ENCODE peak calls at places on chromosomes 1 and 21, in five cellular contexts. A is ovary, M is fibroblast of lung, B is cardiac muscle cell, T is BE2C. U is an unnamed sample.

GRCh38 chr1:63799810-63800209 is 26.0 kb downstream of the ROR1 start:
- DNase-seq in A (peak; percentile 61), M (peak; percentile 51), B (no peak), T (no peak), U (no peak)

GRCh38 chr1:96987186-96987703 is 265.7 kb downstream of the PTBP2 start:
- DNase-seq in A (no peak), M (no peak), B (no peak), T (no peak), U (no peak)

GRCh38 chr1:151988405-151988851 is 5.2 kb downstream of the S100A10 start:
- DNase-seq in A (no peak), M (peak; percentile 62), B (no peak), T (no peak), U (no peak)

GRCh38 chr1:43405219-43405875 is 15.6 kb downstream of the SZT2 start:
- DNase-seq in A (no peak), M (peak; percentile 19), B (no peak), T (no peak), U (no peak)

GRCh38 chr1:241645199-241645598 is 5.0 kb upstream of the CHML start:
- DNase-seq in A (no peak), M (peak; percentile 23), B (no peak), T (no peak), U (no peak)

GRCh38 chr1:61361971-61362370 is 279.6 kb downstream of the NFIA start:
- DNase-seq in A (no peak), M (no peak), B (no peak), T (no peak), U (no peak)

GRCh38 chr1:21628798-21629393 is 40.3 kb downstream of the RAP1GAP start:
- DNase-seq in A (no peak), M (no peak), B (no peak), T (no peak), U (no peak)

GRCh38 chr1:94418664-94419655 is 771 bp downstream of the ABCD3 start:
- DNase-seq in A (no peak), M (peak; percentile 42), B (peak; percentile 68), T (peak; percentile 34), U (no peak)

GRCh38 chr1:41806472-41807155 is 112.1 kb downstream of the HIVEP3 start:
- DNase-seq in A (no peak), M (no peak), B (no peak), T (no peak), U (no peak)

GRCh38 chr1:206896261-206896660 is 982 bp upstream of the IL24 start:
- DNase-seq in A (no peak), M (no peak), B (no peak), T (no peak), U (no peak)

GRCh38 chr1:154329152-154329521 is 3.8 kb downstream of the ATP8B2 start:
- DNase-seq in A (no peak), M (no peak), B (peak; percentile 30), T (no peak), U (no peak)

GRCh38 chr1:185559684-185560310 is 174.4 kb upstream of the HMCN1 start:
- DNase-seq in A (no peak), M (no peak), B (peak; percentile 39), T (no peak), U (peak; percentile 14)

GRCh38 chr1:219990782-219991510 is 55.4 kb downstream of the EPRS1 start:
- DNase-seq in A (no peak), M (peak; percentile 61), B (peak; percentile 53), T (no peak), U (no peak)

GRCh38 chr1:157691285-157691920 is 9.2 kb downstream of the FCRL3 start:
- DNase-seq in A (no peak), M (peak; percentile 7), B (peak; percentile 35), T (no peak), U (peak; percentile 33)

GRCh38 chr1:57517587-57518397 is 93.9 kb upstream of the DAB1 start:
- DNase-seq in A (no peak), M (no peak), B (peak; percentile 10), T (no peak), U (no peak)

GRCh38 chr1:85888961-85889360 is 180.7 kb upstream of the ZNHIT6 start:
- DNase-seq in A (no peak), M (peak; percentile 68), B (no peak), T (no peak), U (no peak)

GRCh38 chr1:200379431-200379755 is 30.4 kb downstream of the ZNF281 start:
- DNase-seq in A (no peak), M (peak; percentile 95), B (no peak), T (no peak), U (no peak)

GRCh38 chr21:43803558-43804300 is 14.4 kb downstream of the RRP1 start:
- DNase-seq in A (no peak), M (no peak), B (no peak), T (no peak), U (no peak)

GRCh38 chr1:23371987-23372386 is 2.4 kb upstream of the ZNF436 start:
- DNase-seq in A (peak; percentile 34), M (no peak), B (no peak), T (no peak), U (no peak)

GRCh38 chr21:35072960-35073359 is 23.9 kb upstream of the RUNX1 start:
- DNase-seq in A (peak; percentile 60), M (peak; percentile 45), B (no peak), T (no peak), U (no peak)

GRCh38 chr1:161008857-161009554 is 11.9 kb downstream of the F11R start:
- DNase-seq in A (no peak), M (no peak), B (peak; percentile 61), T (no peak), U (no peak)

GRCh38 chr1:166083887-166084286 is 82.9 kb downstream of the FAM78B start:
- DNase-seq in A (no peak), M (no peak), B (no peak), T (no peak), U (no peak)

GRCh38 chr1:197841158-197841557 is 61.3 kb upstream of the C1orf53 start:
- DNase-seq in A (no peak), M (no peak), B (no peak), T (no peak), U (no peak)

GRCh38 chr1:23403038-23403336 is 21.6 kb downstream of the TCEA3 start:
- DNase-seq in A (peak; percentile 48), M (peak; percentile 46), B (no peak), T (no peak), U (no peak)

GRCh38 chr1:41492341-41492848 is 7.9 kb upstream of the EDN2 start:
- DNase-seq in A (no peak), M (no peak), B (peak; percentile 34), T (no peak), U (no peak)

GRCh38 chr1:70061229-70061628 is 144.2 kb downstream of the LRRC40 start:
- DNase-seq in A (no peak), M (no peak), B (no peak), T (no peak), U (no peak)

GRCh38 chr1:2566106-2567045 is 10.2 kb downstream of the TNFRSF14 start:
- DNase-seq in A (peak; percentile 37), M (no peak), B (no peak), T (no peak), U (no peak)

GRCh38 chr1:238099871-238100270 is 209.1 kb upstream of the ZP4 start:
- DNase-seq in A (no peak), M (no peak), B (no peak), T (no peak), U (no peak)

GRCh38 chr1:147834189-147834588 is 68.4 kb upstream of the GJA8 start:
- DNase-seq in A (no peak), M (no peak), B (no peak), T (no peak), U (no peak)
- H3K4me3 ChIP-seq in A (no peak overlapping the region), M (no peak overlapping the region), B (no peak overlapping the region), T (no peak overlapping the region), U (no peak overlapping the region)

GRCh38 chr1:37622131-37622530 is 12.6 kb downstream of the RSPO1 start:
- DNase-seq in A (no peak), M (no peak), B (no peak), T (no peak), U (no peak)
- TF ChIP-seq CTCF in A (no peak), M (no peak), B (no peak), T (no peak), U (no peak)

DNA sequence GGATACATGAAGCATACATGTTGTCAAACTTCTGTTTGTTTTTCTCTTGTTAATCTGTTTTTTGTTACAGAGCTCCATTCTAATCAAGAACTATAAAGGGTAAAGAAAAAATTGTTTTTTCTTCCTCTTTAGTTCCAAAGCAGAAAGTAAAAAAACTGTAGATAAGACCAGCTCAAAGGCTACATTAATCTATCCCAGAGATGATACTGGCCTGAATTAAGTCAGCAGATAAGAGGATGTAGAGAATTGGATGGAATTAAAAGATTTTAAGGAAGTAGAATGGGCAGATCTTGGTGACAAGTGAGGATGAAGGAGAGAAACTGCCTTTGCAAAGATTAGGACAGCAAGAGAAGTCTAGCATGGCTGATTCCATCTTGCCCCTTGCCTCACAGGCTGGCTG is 264.8 kb upstream of the USP24 start:
- DNase-seq in A (no peak), M (no peak), B (no peak), T (no peak), U (no peak)
- H3K4me3 ChIP-seq in A (no peak overlapping the region), M (no peak overlapping the region), B (no peak overlapping the region), T (no peak overlapping the region), U (no peak overlapping the region)

GRCh38 chr1:14804626-14805025 is 206.1 kb downstream of the KAZN start:
- DNase-seq in A (no peak), M (no peak), B (no peak), T (no peak), U (no peak)
- TF ChIP-seq CTCF in A (no peak), M (peak; percentile 18), B (peak; percentile 40), T (no peak), U (peak; percentile 13)

GRCh38 chr1:10978719-10979118 is 33.7 kb upstream of the TARDBP start:
- DNase-seq in A (no peak), M (no peak), B (no peak), T (no peak), U (no peak)

GRCh38 chr1:10980094-10980577 is 32.3 kb upstream of the TARDBP start:
- DNase-seq in A (peak; percentile 69), M (peak; percentile 67), B (peak; percentile 77), T (no peak), U (peak; percentile 72)

GRCh38 chr1:10975567-10976326 is 36.7 kb upstream of the TARDBP start:
- DNase-seq in A (no peak), M (peak; percentile 38), B (no peak), T (peak; percentile 55), U (no peak)

GRCh38 chr1:10979483-10979920 is 33.0 kb upstream of the TARDBP start:
- DNase-seq in A (no peak), M (no peak), B (no peak), T (no peak), U (no peak)

GRCh38 chr1:10980841-10981727 is 31.4 kb upstream of the TARDBP start:
- DNase-seq in A (no peak), M (peak; percentile 18), B (no peak), T (no peak), U (no peak)
- H3K4me3 ChIP-seq in A (no peak overlapping the region), M (no peak overlapping the region), B (no peak overlapping the region), T (no peak overlapping the region), U (no peak overlapping the region)